ENCODE peak calls at places on chromosomes 2 and 18, in five cellular contexts. One of them, this sample, is unnamed.

GRCh38 chr2:231540017-231540416 is 9.8 kb upstream of the NMUR1 start:
- DNase-seq in neural progenitor cell: no peak
- DNase-seq in OCI-LY7: no peak
- DNase-seq in HepG2: no peak
- DNase-seq in PC-3: no peak
- DNase-seq in this sample: no peak

GRCh38 chr2:30385327-30385726 is 61.7 kb upstream of the LCLAT1 start:
- DNase-seq in neural progenitor cell: peak; percentile 75
- DNase-seq in PC-3: peak; percentile 39
- DNase-seq in OCI-LY7: no peak
- DNase-seq in HepG2: no peak
- DNase-seq in this sample: no peak

GRCh38 chr2:29931818-29932217 is 10.4 kb upstream of the ALK start:
- DNase-seq in neural progenitor cell: no peak
- DNase-seq in OCI-LY7: no peak
- DNase-seq in PC-3: no peak
- DNase-seq in HepG2: no peak
- DNase-seq in this sample: no peak

GRCh38 chr2:28359222-28360065 is 33.2 kb upstream of the FOSL2 start:
- DNase-seq in PC-3: peak; percentile 78
- DNase-seq in OCI-LY7: peak; percentile 7
- DNase-seq in neural progenitor cell: no peak
- DNase-seq in HepG2: peak; percentile 69
- DNase-seq in this sample: no peak

GRCh38 chr18:42559292-42559691 is 556.2 kb downstream of the RIT2 start:
- DNase-seq in PC-3: no peak
- DNase-seq in HepG2: no peak
- DNase-seq in OCI-LY7: no peak
- DNase-seq in neural progenitor cell: no peak
- DNase-seq in this sample: no peak

GRCh38 chr2:233831011-233831721 is 23.2 kb downstream of the HJURP start:
- DNase-seq in neural progenitor cell: no peak
- DNase-seq in OCI-LY7: no peak
- DNase-seq in HepG2: no peak
- DNase-seq in PC-3: no peak
- DNase-seq in this sample: peak; percentile 97

GRCh38 chr2:200422532-200423262 is 87.2 kb downstream of the KCTD18 start:
- DNase-seq in PC-3: peak; percentile 46
- DNase-seq in neural progenitor cell: no peak
- DNase-seq in OCI-LY7: no peak
- DNase-seq in HepG2: no peak
- DNase-seq in this sample: no peak

GRCh38 chr2:168310580-168310979 is 63.2 kb upstream of the STK39 start:
- DNase-seq in OCI-LY7: no peak
- DNase-seq in neural progenitor cell: no peak
- DNase-seq in HepG2: no peak
- DNase-seq in PC-3: no peak
- DNase-seq in this sample: no peak

GRCh38 chr2:173462908-173463840 is 108.5 kb downstream of the CDCA7 start:
- DNase-seq in OCI-LY7: no peak
- DNase-seq in neural progenitor cell: peak; percentile 43
- DNase-seq in HepG2: peak; percentile 77
- DNase-seq in PC-3: no peak
- DNase-seq in this sample: no peak

GRCh38 chr2:233440314-233440713 is 86.0 kb downstream of the DGKD start:
- DNase-seq in neural progenitor cell: no peak
- DNase-seq in PC-3: no peak
- DNase-seq in HepG2: no peak
- DNase-seq in OCI-LY7: no peak
- DNase-seq in this sample: no peak

GRCh38 chr2:24083567-24084385 is 858 bp downstream of the TP53I3 start:
- DNase-seq in PC-3: peak; percentile 65
- DNase-seq in neural progenitor cell: peak; percentile 91
- DNase-seq in HepG2: peak; percentile 98
- DNase-seq in OCI-LY7: peak; percentile 85
- DNase-seq in this sample: peak; percentile 98

GRCh38 chr2:45928946-45929345 is 277.5 kb downstream of the PRKCE start:
- DNase-seq in OCI-LY7: no peak
- DNase-seq in neural progenitor cell: no peak
- DNase-seq in PC-3: no peak
- DNase-seq in HepG2: no peak
- DNase-seq in this sample: no peak
- H3K4me1 ChIP-seq in OCI-LY7: no peaks in the 10 kb centered on the region
- H3K4me1 ChIP-seq in neural progenitor cell: no peaks in the 10 kb centered on the region
- H3K4me1 ChIP-seq in PC-3: peaks cover 6% of the 10 kb centered on the region
- H3K4me1 ChIP-seq in HepG2: no peaks in the 10 kb centered on the region
- H3K4me1 ChIP-seq in this sample: peaks cover 43% of the 10 kb centered on the region

GRCh38 chr2:208255557-208256106 is 761 bp upstream of the IDH1 start:
- DNase-seq in HepG2: no peak
- DNase-seq in PC-3: no peak
- DNase-seq in OCI-LY7: no peak
- DNase-seq in neural progenitor cell: no peak
- DNase-seq in this sample: no peak

GRCh38 chr2:208254118-208254870 is 577 bp downstream of the IDH1 start:
- DNase-seq in neural progenitor cell: peak; percentile 96
- DNase-seq in HepG2: peak; percentile 94
- DNase-seq in PC-3: peak; percentile 72
- DNase-seq in OCI-LY7: peak; percentile 93
- DNase-seq in this sample: peak; percentile 95

GRCh38 chr2:208254871-208255556 is at the start of gene IDH1:
- DNase-seq in PC-3: peak; percentile 97
- DNase-seq in OCI-LY7: peak; percentile 91
- DNase-seq in HepG2: peak; percentile 94
- DNase-seq in neural progenitor cell: peak; percentile 98
- DNase-seq in this sample: peak; percentile 97

GRCh38 chr2:208253518-208254117 is 1.3 kb downstream of the IDH1 start:
- DNase-seq in HepG2: no peak
- DNase-seq in PC-3: peak; percentile 64
- DNase-seq in neural progenitor cell: no peak
- DNase-seq in OCI-LY7: no peak
- DNase-seq in this sample: no peak

GRCh38 chr2:208256192-208256782 is 1.4 kb upstream of the IDH1 start:
- DNase-seq in HepG2: peak; percentile 66
- DNase-seq in PC-3: peak; percentile 49
- DNase-seq in OCI-LY7: peak; percentile 58
- DNase-seq in neural progenitor cell: peak; percentile 26
- DNase-seq in this sample: no peak
- H3K4me3 ChIP-seq in HepG2: peak overlapping the region; percentile 100
- H3K4me3 ChIP-seq in PC-3: no peak overlapping the region
- H3K4me3 ChIP-seq in OCI-LY7: no peak overlapping the region
- H3K4me3 ChIP-seq in neural progenitor cell: no peak overlapping the region
- H3K4me3 ChIP-seq in this sample: no peak overlapping the region

GRCh38 chr2:68203587-68203986 is 45.9 kb downstream of the PNO1 start:
- DNase-seq in neural progenitor cell: no peak
- DNase-seq in HepG2: no peak
- DNase-seq in OCI-LY7: peak; percentile 82
- DNase-seq in PC-3: no peak
- DNase-seq in this sample: peak; percentile 72
- H3K79me2 ChIP-seq in neural progenitor cell: peaks cover 98% of the 10 kb centered on the region
- H3K79me2 ChIP-seq in HepG2: peaks cover 73% of the 10 kb centered on the region
- H3K79me2 ChIP-seq in OCI-LY7: peaks cover 100% of the 10 kb centered on the region
- H3K79me2 ChIP-seq in PC-3: peaks cover 88% of the 10 kb centered on the region
- H3K79me2 ChIP-seq in this sample: peaks cover 99% of the 10 kb centered on the region

DNA sequence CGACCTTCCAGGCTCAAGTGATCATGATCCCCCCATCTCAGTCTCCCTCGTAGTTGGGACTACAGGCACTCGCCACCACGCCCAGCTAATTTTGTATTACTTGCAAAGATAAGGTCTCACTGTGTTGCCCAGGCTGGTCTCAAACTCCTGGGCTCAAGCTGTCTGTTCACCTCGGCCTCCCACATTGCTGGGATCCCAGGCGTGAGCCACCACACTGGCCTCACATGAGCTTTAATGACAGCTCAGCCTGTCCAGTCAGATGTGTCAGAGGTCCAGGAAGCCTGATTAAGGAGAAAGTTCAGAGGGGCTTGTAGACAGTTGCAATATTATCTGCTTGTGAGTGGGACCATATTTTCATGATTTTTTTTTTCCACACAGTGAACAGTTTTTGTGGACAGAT is 82.0 kb downstream of the LIMS1 start:
- DNase-seq in PC-3: no peak
- DNase-seq in OCI-LY7: no peak
- DNase-seq in HepG2: no peak
- DNase-seq in neural progenitor cell: no peak
- DNase-seq in this sample: no peak
- H3K4me1 ChIP-seq in PC-3: peaks cover 67% of the 10 kb centered on the region
- H3K4me1 ChIP-seq in OCI-LY7: peaks cover 92% of the 10 kb centered on the region
- H3K4me1 ChIP-seq in HepG2: peaks cover 39% of the 10 kb centered on the region
- H3K4me1 ChIP-seq in neural progenitor cell: peaks cover 15% of the 10 kb centered on the region
- H3K4me1 ChIP-seq in this sample: no peaks in the 10 kb centered on the region

This sample was measured in Karpas-422.